ENCODE peak calls at places on chromosomes 16 and 17, in seven cellular contexts. X is adipocyte; E is right lobe of liver; N is tibial nerve; M is GM23248; O is effector memory CD4-positive, alpha-beta T cell; I is ovary. S is an unnamed sample. For H3K4me1, the result is how much of the 10 kb centered on the place peaks cover.

GRCh38 chr16:8648867-8649266 is 25.6 kb upstream of the ABAT start:
- DNase-seq in O (no peak), N (no peak), E (no peak), X (no peak), I (no peak), M (no peak), S (no peak)

GRCh38 chr17:46783031-46783593 is 35.4 kb downstream of the WNT3 start:
- DNase-seq in O (no peak), N (no peak), M (no peak), I (no peak), X (no peak), E (no peak), S (no peak)

GRCh38 chr16:56330476-56330875 is 94.9 kb downstream of the AMFR start:
- DNase-seq in M (no peak), I (no peak), O (no peak), N (no peak), X (no peak), E (no peak), S (no peak)

GRCh38 chr16:50301626-50302471 is 35.5 kb downstream of the ADCY7 start:
- DNase-seq in N (no peak), E (no peak), I (peak), O (no peak), X (peak), M (peak), S (no peak)

GRCh38 chr17:56727876-56728617 is 105.7 kb downstream of the C17orf67 start:
- DNase-seq in N (no peak), O (no peak), X (no peak), M (no peak), E (no peak), I (no peak), S (no peak)

GRCh38 chr16:51430716-51431369 is 279.8 kb upstream of the SALL1 start:
- DNase-seq in M (peak), I (no peak), E (no peak), O (no peak), X (peak), N (no peak), S (no peak)

GRCh38 chr16:73015612-73016487 is 32.1 kb downstream of the ZFHX3 start:
- DNase-seq in M (no peak), N (no peak), O (no peak), E (peak), I (no peak), X (no peak), S (peak)

GRCh38 chr16:71937868-71938510 is 42.7 kb downstream of the IST1 start:
- DNase-seq in I (no peak), O (no peak), E (no peak), N (no peak), M (no peak), X (no peak), S (no peak)

GRCh38 chr16:58196898-58197313 is 1.0 kb downstream of the CSNK2A2 start:
- DNase-seq in N (no peak), O (no peak), X (peak), I (no peak), M (peak), E (no peak), S (no peak)

GRCh38 chr16:28264656-28265055 is 27.7 kb upstream of the SBK1 start:
- DNase-seq in N (no peak), X (peak), E (no peak), M (peak), O (no peak), I (no peak), S (no peak)

GRCh38 chr17:77750427-77751043 is 208.0 kb upstream of the TNRC6C start:
- DNase-seq in I (no peak), X (no peak), E (peak), M (no peak), N (no peak), O (no peak), S (peak)

GRCh38 chr16:79964104-79964503 is 363.6 kb upstream of the MAF start:
- DNase-seq in E (no peak), X (no peak), N (no peak), I (no peak), M (no peak), O (no peak), S (no peak)

GRCh38 chr17:78387982-78388941 is 9.8 kb downstream of the PGS1 start:
- DNase-seq in M (no peak), X (no peak), N (no peak), O (no peak), E (no peak), I (no peak), S (no peak)

GRCh38 chr17:58415371-58416055 is 1.8 kb downstream of the RNF43 start:
- DNase-seq in I (no peak), E (peak), M (no peak), X (no peak), O (no peak), N (no peak), S (no peak)

GRCh38 chr16:74565378-74565777 is 41.5 kb downstream of the GLG1 start:
- DNase-seq in O (no peak), M (no peak), E (no peak), N (no peak), I (no peak), X (no peak), S (no peak)

GRCh38 chr17:19260958-19261357 is 23.8 kb downstream of the EPN2 start:
- DNase-seq in O (no peak), E (no peak), M (peak), N (no peak), X (no peak), I (no peak), S (no peak)

GRCh38 chr16:84357191-84357651 is 11.1 kb upstream of the ATP2C2 start:
- DNase-seq in X (no peak), O (no peak), N (no peak), E (no peak), I (no peak), M (peak), S (no peak)

GRCh38 chr17:73646409-73647305 is 2.4 kb upstream of the SDK2 start:
- DNase-seq in M (peak), X (no peak), I (no peak), N (no peak), E (peak), O (no peak), S (no peak)

GRCh38 chr17:1143573-1143972 is 36.2 kb downstream of the ABR start:
- DNase-seq in N (no peak), M (peak), O (no peak), E (no peak), X (peak), I (no peak), S (no peak)

GRCh38 chr17:151886-152859 is 14.8 kb downstream of the SCGB1C2 start:
- DNase-seq in E (peak), N (no peak), M (peak), X (peak), I (peak), O (no peak), S (peak)

GRCh38 chr17:16516594-16517018 is 24.6 kb upstream of the LRRC75A start:
- DNase-seq in I (peak), O (no peak), M (peak), N (peak), E (no peak), X (peak), S (peak)

GRCh38 chr17:44928950-44929720 is 13.8 kb upstream of the GFAP start:
- DNase-seq in I (no peak), O (no peak), X (no peak), E (no peak), M (peak), N (no peak), S (no peak)

GRCh38 chr16:55853114-55853513 is 20.2 kb upstream of the CES1 start:
- DNase-seq in I (no peak), N (no peak), E (no peak), M (peak), O (no peak), X (peak), S (no peak)

GRCh38 chr17:66976781-66977201 is 12.3 kb downstream of the CACNG4 start:
- DNase-seq in O (no peak), N (no peak), I (no peak), X (no peak), E (no peak), M (no peak), S (no peak)

GRCh38 chr16:73976661-73977060 is 320.0 kb upstream of the PSMD7 start:
- DNase-seq in I (no peak), E (no peak), X (no peak), O (no peak), N (no peak), M (no peak), S (no peak)

GRCh38 chr16:12959072-12959471 is 57.7 kb downstream of the SHISA9 start:
- DNase-seq in N (no peak), E (no peak), X (no peak), I (no peak), O (no peak), M (no peak), S (no peak)

GRCh38 chr16:17365591-17366298 is 105.0 kb downstream of the XYLT1 start:
- DNase-seq in M (peak), I (no peak), E (no peak), N (no peak), O (no peak), X (peak), S (no peak)

GRCh38 chr16:68800257-68800875 is 43.0 kb upstream of the TANGO6 start:
- DNase-seq in M (peak), I (peak), E (peak), O (no peak), X (peak), N (peak), S (no peak)

GRCh38 chr17:77325826-77326581 is 185.2 kb downstream of the SEC14L1 start:
- DNase-seq in O (no peak), E (peak), X (peak), I (peak), M (peak), N (no peak), S (no peak)

GRCh38 chr17:6567528-6568185 is 11.3 kb upstream of the PITPNM3 start:
- DNase-seq in X (peak), E (peak), O (no peak), M (peak), N (no peak), I (no peak), S (no peak)

GRCh38 chr17:8698142-8699050 is 46.2 kb downstream of the CCDC42 start:
- DNase-seq in E (peak), M (peak), N (no peak), I (peak), O (no peak), X (peak), S (peak)

GRCh38 chr16:3187798-3188674 is at the start of gene OR1F1:
- DNase-seq in O (peak), I (no peak), E (no peak), X (peak), N (no peak), M (peak), S (no peak)

GRCh38 chr17:62456016-62456415 is 22.6 kb upstream of the TLK2 start:
- DNase-seq in M (no peak), N (no peak), O (no peak), E (no peak), X (no peak), I (no peak), S (no peak)
- H3K4me1 ChIP-seq in M (under half), N (under half), O (under half), E (under half), X (under half), I (under half), S (under half)

GRCh38 chr17:68461122-68461539 is 3.8 kb upstream of the WIPI1 start:
- DNase-seq in M (no peak), X (no peak), E (no peak), I (no peak), O (no peak), N (no peak), S (no peak)
- H3K4me1 ChIP-seq in M (under half), X (under half), E (under half), I (under half), O (under half), N (under half), S (under half)

GRCh38 chr16:81616321-81617020 is 162.6 kb upstream of the PLCG2 start:
- DNase-seq in X (peak), M (peak), E (no peak), N (peak), O (peak), I (peak), S (no peak)
- H3K4me1 ChIP-seq in X (under half), M (under half), E (under half), N (under half), O (under half), I (under half), S (under half)

GRCh38 chr17:40100669-40101366 is 429 bp upstream of the NR1D1 start:
- DNase-seq in M (peak), X (peak), N (peak), O (peak), E (peak), I (peak), S (peak)
- H3K4me1 ChIP-seq in M (under half), X (half or more), N (half or more), O (half or more), E (under half), I (under half), S (under half)